ENCODE peak calls at places on chromosomes 7 and 10, in seven cellular contexts. A, D, V, B, K, H and J are unnamed samples.

GRCh38 chr10:11113156-11113555 is 95.5 kb downstream of the CELF2 start:
- DNase-seq in K (no peak), H (no peak), V (no peak), D (no peak), A (no peak), B (no peak), J (no peak)

GRCh38 chr7:113285411-113285810 is 167.1 kb upstream of the SMIM30 start:
- DNase-seq in B (no peak), K (no peak), V (no peak), H (no peak), A (no peak), D (no peak), J (no peak)

GRCh38 chr10:88150338-88150737 is 286.9 kb downstream of the PTEN start:
- DNase-seq in V (no peak), B (peak), D (no peak), A (no peak), K (peak), H (peak), J (no peak)

GRCh38 chr7:150997075-150997511 is 6.3 kb downstream of the NOS3 start:
- DNase-seq in A (no peak), K (no peak), V (no peak), H (no peak), B (no peak), D (no peak), J (no peak)

GRCh38 chr10:4041531-4042096 is 256.6 kb upstream of the KLF6 start:
- DNase-seq in K (no peak), H (no peak), B (no peak), V (no peak), D (no peak), A (no peak), J (no peak)

GRCh38 chr7:112505495-112505894 is 24.7 kb downstream of the LSMEM1 start:
- DNase-seq in B (no peak), V (no peak), A (peak), D (no peak), K (no peak), H (no peak), J (no peak)

GRCh38 chr10:71399946-71400345 is 3.2 kb downstream of the CDH23 start:
- DNase-seq in D (no peak), V (no peak), A (no peak), B (no peak), K (no peak), H (no peak), J (no peak)

GRCh38 chr10:98790817-98791216 is 344.1 kb upstream of the HPS1 start:
- DNase-seq in D (no peak), A (no peak), K (peak), B (no peak), V (no peak), H (no peak), J (no peak)

GRCh38 chr10:79491171-79491835 is 21.0 kb upstream of the EIF5AL1 start:
- DNase-seq in V (no peak), K (no peak), B (no peak), H (no peak), D (no peak), A (peak), J (no peak)

GRCh38 chr10:71893920-71894319 is 42.9 kb upstream of the PSAP start:
- DNase-seq in V (no peak), K (no peak), A (peak), B (no peak), D (no peak), H (no peak), J (no peak)

GRCh38 chr10:112532053-112532658 is 85.1 kb downstream of the VTI1A start:
- DNase-seq in B (no peak), K (no peak), V (no peak), A (no peak), D (no peak), H (no peak), J (no peak)

GRCh38 chr10:86673216-86673826 is 5.0 kb downstream of the LDB3 start:
- DNase-seq in A (no peak), K (no peak), B (no peak), H (no peak), V (no peak), D (no peak), J (no peak)

GRCh38 chr7:64174328-64174727 is 32.7 kb upstream of the ZNF735 start:
- DNase-seq in B (no peak), D (no peak), A (no peak), K (no peak), H (no peak), V (no peak), J (no peak)

GRCh38 chr7:126005064-126005463 is 1075.4 kb upstream of the POT1 start:
- DNase-seq in H (no peak), K (no peak), V (no peak), A (no peak), B (no peak), D (no peak), J (no peak)

GRCh38 chr7:33444501-33444900 is 315.1 kb downstream of the BBS9 start:
- DNase-seq in K (peak), A (no peak), D (peak), B (no peak), H (peak), V (no peak), J (peak)

GRCh38 chr10:43292745-43293676 is 26.1 kb upstream of the RASGEF1A start:
- DNase-seq in B (no peak), A (peak), K (peak), D (peak), V (peak), H (peak), J (peak)

GRCh38 chr7:24825931-24826661 is 68.8 kb upstream of the GSDME start:
- DNase-seq in D (no peak), K (peak), A (peak), V (no peak), B (no peak), H (peak), J (no peak)

GRCh38 chr7:19118896-19119301 is 1.5 kb upstream of the TWIST1 start:
- DNase-seq in A (no peak), V (no peak), H (no peak), D (no peak), K (no peak), B (no peak), J (no peak)

GRCh38 chr10:105837951-105838350 is 1196.9 kb downstream of the SORCS3 start:
- DNase-seq in D (no peak), A (peak), B (no peak), H (peak), K (peak), V (no peak), J (no peak)

GRCh38 chr10:61283489-61284221 is 169.5 kb downstream of the TMEM26 start:
- DNase-seq in V (no peak), H (no peak), A (no peak), D (no peak), K (peak), B (no peak), J (no peak)

GRCh38 chr7:130143986-130144618 is 61.1 kb downstream of the TMEM209 start:
- DNase-seq in A (peak), D (no peak), K (no peak), V (no peak), H (no peak), B (no peak), J (no peak)

GRCh38 chr7:139704308-139704879 is 73.4 kb downstream of the HIPK2 start:
- DNase-seq in H (no peak), D (no peak), B (no peak), V (no peak), A (no peak), K (no peak), J (no peak)

GRCh38 chr7:1531263-1531978 is 919 bp downstream of the MAFK start:
- DNase-seq in B (peak), K (peak), H (peak), V (peak), D (peak), A (no peak), J (peak)

GRCh38 chr10:92419740-92420553 is 129.0 kb downstream of the MARCHF5 start:
- DNase-seq in V (peak), A (peak), B (no peak), D (peak), K (peak), H (peak), J (no peak)

GRCh38 chr10:31118561-31118960 is 86.9 kb upstream of the ZNF438 start:
- DNase-seq in V (no peak), B (no peak), K (no peak), D (no peak), A (no peak), H (peak), J (no peak)

GRCh38 chr7:28587211-28587610 is 174.9 kb downstream of the CREB5 start:
- DNase-seq in H (peak), K (no peak), D (no peak), V (no peak), A (no peak), B (no peak), J (no peak)

GRCh38 chr7:155699180-155699579 is 54.7 kb downstream of the RBM33 start:
- DNase-seq in K (no peak), D (no peak), B (no peak), H (no peak), V (no peak), A (no peak), J (no peak)

GRCh38 chr10:124180947-124181549 is 87.7 kb upstream of the CHST15 start:
- DNase-seq in D (no peak), B (no peak), A (no peak), K (peak), V (no peak), H (peak), J (no peak)

GRCh38 chr10:17116193-17116592 is 13.4 kb downstream of the CUBN start:
- DNase-seq in K (no peak), D (no peak), A (no peak), H (no peak), V (no peak), B (no peak), J (no peak)

GRCh38 chr7:1487466-1487865 is 16.7 kb downstream of the INTS1 start:
- DNase-seq in V (no peak), A (no peak), D (no peak), H (no peak), B (no peak), K (no peak), J (no peak)

GRCh38 chr7:136652635-136653370 is 215.6 kb upstream of the CHRM2 start:
- DNase-seq in H (no peak), D (no peak), K (no peak), V (no peak), B (no peak), A (no peak), J (no peak)

GRCh38 chr7:2452074-2452507 is 24.1 kb downstream of the GRIFIN start:
- DNase-seq in H (no peak), B (peak), A (peak), D (no peak), V (no peak), K (no peak), J (no peak)

DNA sequence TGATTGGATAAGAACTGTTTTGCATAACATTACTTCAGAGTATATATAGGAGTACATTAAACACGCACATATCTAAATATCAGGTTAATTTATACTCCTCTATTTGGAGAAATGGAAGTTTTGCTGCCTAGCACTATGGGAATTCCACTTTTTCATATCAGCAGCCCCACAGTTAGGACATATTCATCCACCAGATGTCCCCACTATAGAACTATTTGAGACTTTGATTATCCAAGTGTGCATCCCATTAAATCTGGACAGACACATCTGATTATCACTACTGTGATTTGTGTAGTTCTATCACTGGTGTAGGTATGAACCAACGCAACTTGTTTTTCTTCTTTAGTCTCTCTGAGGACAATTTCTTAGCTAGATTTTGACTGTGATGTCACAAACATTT is 345.7 kb downstream of the THSD7A start:
- DNase-seq in H (no peak), D (no peak), A (no peak), V (no peak), K (peak), B (no peak), J (no peak)
- TF ChIP-seq CTCF in H (peak), D (peak), A (no peak), V (no peak), K (peak), B (no peak), J (no peak)

DNA sequence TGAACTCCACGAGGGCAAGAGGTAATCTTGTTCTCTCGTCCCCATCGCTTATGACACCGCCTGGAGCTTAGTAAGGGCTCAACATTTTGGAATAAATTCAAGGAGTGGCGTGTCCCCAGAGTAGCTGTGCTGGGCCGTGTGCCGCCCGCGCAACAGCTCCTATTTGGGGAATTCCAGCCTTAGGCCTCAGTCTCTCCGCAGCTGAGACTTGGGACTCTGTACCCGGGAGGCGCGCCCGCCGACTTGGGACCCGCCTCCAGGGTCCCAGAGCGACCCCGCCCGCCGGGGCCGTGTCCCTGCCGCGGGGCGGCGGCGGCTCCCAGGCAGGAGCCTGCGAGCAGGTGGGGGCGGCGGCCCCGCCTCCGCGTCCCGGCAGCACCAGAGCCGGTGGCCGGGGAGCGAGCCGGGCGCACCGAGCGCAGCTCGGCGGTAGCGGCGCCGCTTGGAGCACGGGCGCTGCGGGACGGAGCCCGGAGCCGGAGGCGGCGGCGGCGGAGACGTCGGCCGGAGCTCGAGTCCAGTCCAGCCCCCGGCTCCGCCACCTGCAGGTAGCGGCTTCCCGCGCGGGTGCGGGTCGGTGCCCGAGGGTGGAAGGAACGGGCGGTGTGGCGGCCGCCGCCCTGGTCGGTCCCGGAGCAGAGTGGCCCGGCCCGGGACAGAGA is at the start of gene WIPF3:
- DNase-seq in H (no peak), D (peak), K (no peak), B (no peak), A (no peak), V (peak), J (peak)
- TF ChIP-seq CTCF in H (no peak), D (no peak), K (no peak), B (no peak), A (no peak), V (peak), J (no peak)

DNA sequence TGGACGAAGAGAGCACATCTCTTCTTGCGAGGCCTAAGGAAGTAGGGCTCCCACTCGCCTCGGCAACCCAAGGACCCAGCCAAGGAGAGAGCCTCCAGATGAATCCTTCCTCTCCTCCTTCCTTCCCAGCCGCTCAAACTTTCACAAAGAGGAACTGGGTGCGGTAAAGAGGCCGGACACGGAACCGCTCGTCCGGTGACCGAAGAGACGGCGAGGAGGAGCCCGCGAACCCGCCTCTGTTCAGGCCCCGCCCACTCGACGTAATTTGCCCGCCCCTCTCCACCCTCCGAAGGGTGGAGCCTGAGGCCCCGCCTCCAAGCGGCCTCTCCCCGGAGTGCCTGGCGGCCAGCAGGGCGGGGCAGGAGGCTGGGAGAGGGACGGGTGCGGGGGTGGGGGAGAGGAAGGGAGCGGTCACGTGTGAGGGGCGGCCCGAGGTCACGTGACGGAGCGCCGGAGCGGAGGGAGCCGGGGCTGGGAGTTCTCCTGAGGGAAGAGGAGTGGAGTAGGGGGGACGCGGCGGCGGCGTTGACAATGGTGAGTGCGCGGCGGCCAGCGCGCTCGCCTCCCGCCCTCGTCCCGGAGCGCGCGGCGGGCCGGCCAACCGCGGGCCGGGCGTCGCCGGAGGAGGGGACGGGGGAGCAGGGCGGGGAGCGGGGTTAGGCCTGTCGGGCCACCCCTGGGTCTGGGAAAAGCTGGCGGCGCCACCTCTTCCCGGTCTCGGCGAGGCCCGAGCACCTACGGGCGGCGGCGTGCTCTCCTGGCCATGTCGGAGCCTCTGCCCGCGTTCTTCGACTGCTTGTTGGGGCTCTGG is at the start of gene VPS26A:
- DNase-seq in D (peak), B (peak), V (peak), H (peak), A (peak), K (peak), J (peak)
- TF ChIP-seq CTCF in D (peak), B (no peak), V (no peak), H (no peak), A (peak), K (no peak), J (peak)

DNA sequence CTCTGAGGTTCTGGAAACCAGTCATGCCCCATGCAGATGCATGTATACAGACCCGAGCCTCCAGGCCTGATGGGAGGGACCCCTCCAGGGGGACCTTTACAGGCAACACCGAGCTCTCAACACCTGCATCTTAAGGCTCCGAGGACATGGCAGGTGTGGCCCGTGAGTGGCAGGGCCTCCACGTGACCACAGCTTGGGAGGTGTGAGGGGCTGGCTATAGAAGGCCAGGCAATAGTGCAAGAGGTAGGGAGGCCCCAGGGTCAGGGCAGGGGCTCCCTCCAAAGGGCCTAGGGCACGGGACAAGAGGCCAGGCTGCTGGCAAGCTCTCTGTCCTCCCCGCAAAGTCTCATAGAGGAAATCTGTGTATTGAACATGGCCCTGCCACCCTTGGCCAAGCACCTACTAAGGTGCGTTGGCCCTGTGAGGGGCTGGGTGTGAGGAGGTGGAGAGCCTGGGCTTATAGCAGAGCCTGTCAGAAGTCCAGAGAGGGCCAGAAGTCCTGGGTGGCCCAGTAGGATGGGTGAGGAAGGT is 134.2 kb downstream of the PTPN20 start:
- DNase-seq in H (no peak), B (no peak), K (no peak), V (peak), D (no peak), A (no peak), J (no peak)
- TF ChIP-seq CTCF in H (no peak), B (no peak), K (no peak), V (no peak), D (no peak), A (no peak), J (no peak)

GRCh38 chr7:53214463-53214862 is 179.0 kb downstream of the POM121L12 start:
- DNase-seq in A (no peak), D (no peak), H (no peak), B (no peak), K (no peak), V (no peak), J (no peak)

DNA sequence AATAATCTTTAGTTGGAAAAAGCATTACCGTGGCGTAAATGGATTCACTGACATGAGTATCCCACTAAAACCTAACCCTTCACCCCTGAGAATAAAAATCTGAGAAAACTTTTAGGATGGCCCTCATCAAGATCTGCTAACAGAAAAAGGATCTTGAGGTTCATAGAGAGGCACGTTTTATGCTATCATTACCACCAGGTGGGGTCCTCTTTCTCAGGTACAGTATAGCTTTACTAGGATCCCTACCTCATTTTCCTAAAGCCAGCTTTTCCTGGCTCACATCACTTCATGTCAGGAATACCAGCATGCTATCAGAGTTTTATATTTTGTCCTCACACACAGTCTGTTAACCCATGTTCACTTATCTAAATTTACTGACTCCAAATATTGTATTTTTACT is 173.7 kb downstream of the POM121L12 start:
- DNase-seq in V (no peak), H (no peak), K (no peak), D (no peak), B (no peak), A (no peak), J (no peak)
- TF ChIP-seq CTCF in V (no peak), H (no peak), K (no peak), D (no peak), B (no peak), A (no peak), J (no peak)